ENCODE peak calls at places on chromosome 7, in four cellular contexts. P, L, D and J are unnamed samples.

GRCh38 chr7:24653316-24654085 is 80.2 kb downstream of the PALS2 start:
- DNase-seq in D (no peak), P (no peak), L (no peak), J (no peak)

GRCh38 chr7:36048141-36048901 is 104.7 kb upstream of the EEPD1 start:
- DNase-seq in P (peak; percentile 83), D (no peak), L (no peak), J (no peak)

GRCh38 chr7:88759216-88759955 is at the start of gene ZNF804B:
- DNase-seq in D (peak; percentile 75), P (no peak), L (peak; percentile 78), J (peak; percentile 74)

GRCh38 chr7:106600569-106601373 is 60.2 kb downstream of the CCDC71L start:
- DNase-seq in L (no peak), P (peak; percentile 19), D (no peak), J (no peak)

GRCh38 chr7:33243319-33243881 is 114.0 kb downstream of the BBS9 start:
- DNase-seq in P (peak; percentile 70), D (no peak), L (no peak), J (peak; percentile 58)

GRCh38 chr7:137395425-137395824 is 51.9 kb upstream of the PTN start:
- DNase-seq in L (no peak), P (no peak), D (no peak), J (no peak)

GRCh38 chr7:153835712-153836265 is 216.4 kb upstream of the DPP6 start:
- DNase-seq in L (no peak), P (no peak), D (no peak), J (no peak)

GRCh38 chr7:151694828-151695580 is 175.3 kb upstream of the RHEB start:
- DNase-seq in L (no peak), P (no peak), D (no peak), J (peak; percentile 67)

GRCh38 chr7:140778975-140779374 is 82.5 kb downstream of the NDUFB2 start:
- DNase-seq in D (no peak), P (no peak), L (no peak), J (no peak)

GRCh38 chr7:112377607-112378006 is 72.7 kb upstream of the IFRD1 start:
- DNase-seq in D (no peak), P (no peak), L (no peak), J (no peak)

GRCh38 chr7:127629268-127629854 is 11.4 kb upstream of the PAX4 start:
- DNase-seq in D (peak; percentile 94), P (no peak), L (peak; percentile 95), J (peak; percentile 90)

GRCh38 chr7:77823787-77824186 is 25.2 kb downstream of the PHTF2 start:
- DNase-seq in P (no peak), L (no peak), D (no peak), J (no peak)

GRCh38 chr7:37311282-37311868 is 137.3 kb downstream of the ELMO1 start:
- DNase-seq in D (no peak), L (no peak), P (peak; percentile 7), J (no peak)

GRCh38 chr7:13042605-13043236 is 355.3 kb downstream of the ARL4A start:
- DNase-seq in D (no peak), P (peak; percentile 42), L (no peak), J (no peak)

GRCh38 chr7:1287629-1288225 is 55.1 kb downstream of the UNCX start:
- DNase-seq in P (no peak), L (no peak), D (no peak), J (no peak)

GRCh38 chr7:1284743-1285458 is 52.2 kb downstream of the UNCX start:
- DNase-seq in P (no peak), L (no peak), D (no peak), J (no peak)

GRCh38 chr7:1286946-1287628 is 54.4 kb downstream of the UNCX start:
- DNase-seq in P (no peak), D (no peak), L (no peak), J (no peak)

GRCh38 chr7:1283941-1284742 is 51.5 kb downstream of the UNCX start:
- DNase-seq in L (no peak), P (no peak), D (peak; percentile 48), J (no peak)

GRCh38 chr7:1285556-1286301 is 53.1 kb downstream of the UNCX start:
- DNase-seq in P (no peak), L (no peak), D (no peak), J (no peak)
- H3K9ac ChIP-seq in P (no peak overlapping the region), L (no peak overlapping the region), D (no peak overlapping the region), J (no peak overlapping the region)

GRCh38 chr7:17384400-17384799 is 85.9 kb downstream of the AHR start:
- DNase-seq in P (no peak), L (no peak), D (no peak), J (peak; percentile 18)

GRCh38 chr7:17385612-17386011 is 87.2 kb downstream of the AHR start:
- DNase-seq in L (no peak), P (no peak), D (no peak), J (no peak)

GRCh38 chr7:17376595-17376994 is 78.1 kb downstream of the AHR start:
- DNase-seq in L (no peak), D (no peak), P (no peak), J (no peak)

GRCh38 chr7:17380696-17381662 is 82.5 kb downstream of the AHR start:
- DNase-seq in P (peak; percentile 60), D (no peak), L (no peak), J (no peak)
- H3K56ac ChIP-seq in P (no peak overlapping the region), D (no peak overlapping the region), L (no peak overlapping the region), J (no peak overlapping the region)

GRCh38 chr7:102097601-102098161 is 189.0 kb upstream of the SH2B2 start:
- DNase-seq in L (no peak), D (peak; percentile 42), P (peak; percentile 14), J (no peak)

GRCh38 chr7:102095933-102096332 is 190.7 kb upstream of the SH2B2 start:
- DNase-seq in L (peak; percentile 18), D (peak; percentile 31), P (no peak), J (no peak)

GRCh38 chr7:102094311-102094710 is 192.4 kb upstream of the SH2B2 start:
- DNase-seq in D (no peak), L (no peak), P (no peak), J (no peak)

GRCh38 chr7:102098986-102099385 is 187.7 kb upstream of the SH2B2 start:
- DNase-seq in P (no peak), D (peak; percentile 30), L (no peak), J (no peak)

DNA sequence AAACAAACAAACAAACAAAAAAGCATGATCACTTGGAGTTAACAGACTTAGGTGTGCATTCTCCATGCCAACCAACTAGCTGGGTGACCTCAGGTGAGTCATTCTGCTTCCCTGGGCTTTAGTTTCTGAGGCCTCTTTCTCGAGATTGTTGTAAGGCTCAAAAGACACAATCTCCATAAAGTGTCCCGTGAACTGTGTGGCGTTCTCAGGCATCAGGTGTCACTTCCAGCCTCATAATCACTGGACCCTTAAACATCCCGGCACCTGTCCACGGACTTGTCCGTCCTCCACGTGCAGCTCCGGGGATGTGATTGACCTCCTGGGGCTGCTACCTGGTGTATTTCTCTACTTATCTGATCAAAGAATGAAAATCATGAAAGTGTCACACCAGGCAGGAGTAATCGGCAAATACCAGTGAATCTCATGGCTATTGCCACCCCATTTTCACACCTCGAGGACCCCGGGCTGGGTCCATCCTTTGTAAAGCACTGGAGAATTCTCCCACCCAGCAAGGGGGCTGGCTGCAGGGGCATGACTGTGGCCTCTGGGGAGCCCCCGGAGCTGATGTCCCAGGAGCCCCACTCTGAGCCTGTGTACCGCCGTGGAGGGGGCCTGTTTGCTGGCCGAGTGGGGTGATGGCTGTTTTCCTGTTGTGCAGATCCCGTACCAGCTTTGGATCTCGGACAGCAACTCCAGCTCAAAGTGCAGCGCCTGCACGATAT is 189.8 kb upstream of the SH2B2 start:
- DNase-seq in L (no peak), D (peak; percentile 33), P (no peak), J (no peak)
- H3K9ac ChIP-seq in L (no peak overlapping the region), D (no peak overlapping the region), P (no peak overlapping the region), J (no peak overlapping the region)

GRCh38 chr7:40463449-40463848 is 328.6 kb downstream of the SUGCT start:
- DNase-seq in P (no peak), L (no peak), D (no peak), J (no peak)

GRCh38 chr7:40455485-40455884 is 320.7 kb downstream of the SUGCT start:
- DNase-seq in D (no peak), P (peak; percentile 38), L (no peak), J (no peak)

GRCh38 chr7:40457776-40458480 is 323.1 kb downstream of the SUGCT start:
- DNase-seq in L (no peak), D (no peak), P (no peak), J (no peak)
- H3K56ac ChIP-seq in L (no peak overlapping the region), D (no peak overlapping the region), P (no peak overlapping the region), J (no peak overlapping the region)